ENCODE peak calls at places on chromosomes 4 and X, in seven cellular contexts. One of them, this sample, is unnamed.

GRCh38 chrX:149060921-149061320 is 444.2 kb downstream of the IDS start:
- DNase-seq in immature natural killer cell: no peak
- DNase-seq in astrocyte of the spinal cord: peak
- DNase-seq in neural crest cell: no peak
- DNase-seq in RCC 7860: no peak
- DNase-seq in stimulated activated CD4-positive, alpha-beta T cell treated with anti-CD3 and anti-CD28 coated beads, Interleukin-15, amount 100 ng/mL, for 24 hours: no peak
- DNase-seq in upper lobe of right lung: no peak
- DNase-seq in this sample: no peak

GRCh38 chr4:118033148-118034060 is 882 bp upstream of the NDST3 start:
- DNase-seq in astrocyte of the spinal cord: peak
- DNase-seq in RCC 7860: no peak
- DNase-seq in immature natural killer cell: no peak
- DNase-seq in stimulated activated CD4-positive, alpha-beta T cell treated with anti-CD3 and anti-CD28 coated beads, Interleukin-15, amount 100 ng/mL, for 24 hours: peak
- DNase-seq in upper lobe of right lung: peak
- DNase-seq in neural crest cell: peak
- DNase-seq in this sample: peak

GRCh38 chr4:67697860-67698655 is 2.9 kb downstream of the UBA6 start:
- DNase-seq in immature natural killer cell: no peak
- DNase-seq in RCC 7860: no peak
- DNase-seq in astrocyte of the spinal cord: no peak
- DNase-seq in upper lobe of right lung: no peak
- DNase-seq in stimulated activated CD4-positive, alpha-beta T cell treated with anti-CD3 and anti-CD28 coated beads, Interleukin-15, amount 100 ng/mL, for 24 hours: no peak
- DNase-seq in neural crest cell: no peak
- DNase-seq in this sample: no peak

GRCh38 chrX:154096140-154097002 is 1.1 kb downstream of the MECP2 start:
- DNase-seq in astrocyte of the spinal cord: peak
- DNase-seq in neural crest cell: no peak
- DNase-seq in immature natural killer cell: peak
- DNase-seq in upper lobe of right lung: peak
- DNase-seq in RCC 7860: no peak
- DNase-seq in stimulated activated CD4-positive, alpha-beta T cell treated with anti-CD3 and anti-CD28 coated beads, Interleukin-15, amount 100 ng/mL, for 24 hours: peak
- DNase-seq in this sample: no peak

GRCh38 chrX:48649109-48649508 is 34.5 kb upstream of the WAS start:
- DNase-seq in neural crest cell: no peak
- DNase-seq in RCC 7860: no peak
- DNase-seq in upper lobe of right lung: no peak
- DNase-seq in astrocyte of the spinal cord: no peak
- DNase-seq in immature natural killer cell: no peak
- DNase-seq in stimulated activated CD4-positive, alpha-beta T cell treated with anti-CD3 and anti-CD28 coated beads, Interleukin-15, amount 100 ng/mL, for 24 hours: no peak
- DNase-seq in this sample: no peak

GRCh38 chr4:3250438-3250955 is 1.5 kb downstream of the MSANTD1 start:
- DNase-seq in RCC 7860: no peak
- DNase-seq in upper lobe of right lung: peak
- DNase-seq in neural crest cell: no peak
- DNase-seq in stimulated activated CD4-positive, alpha-beta T cell treated with anti-CD3 and anti-CD28 coated beads, Interleukin-15, amount 100 ng/mL, for 24 hours: no peak
- DNase-seq in immature natural killer cell: no peak
- DNase-seq in astrocyte of the spinal cord: no peak
- DNase-seq in this sample: no peak

GRCh38 chr4:40570348-40571077 is 59.2 kb downstream of the RBM47 start:
- DNase-seq in upper lobe of right lung: no peak
- DNase-seq in immature natural killer cell: no peak
- DNase-seq in RCC 7860: no peak
- DNase-seq in stimulated activated CD4-positive, alpha-beta T cell treated with anti-CD3 and anti-CD28 coated beads, Interleukin-15, amount 100 ng/mL, for 24 hours: no peak
- DNase-seq in astrocyte of the spinal cord: peak
- DNase-seq in neural crest cell: no peak
- DNase-seq in this sample: no peak

GRCh38 chr4:73452953-73453700 is 17.1 kb downstream of the AFP start:
- DNase-seq in neural crest cell: no peak
- DNase-seq in immature natural killer cell: no peak
- DNase-seq in RCC 7860: no peak
- DNase-seq in upper lobe of right lung: no peak
- DNase-seq in astrocyte of the spinal cord: no peak
- DNase-seq in stimulated activated CD4-positive, alpha-beta T cell treated with anti-CD3 and anti-CD28 coated beads, Interleukin-15, amount 100 ng/mL, for 24 hours: no peak
- DNase-seq in this sample: no peak

GRCh38 chrX:153930011-153930910 is 4.2 kb upstream of the ARHGAP4 start:
- DNase-seq in stimulated activated CD4-positive, alpha-beta T cell treated with anti-CD3 and anti-CD28 coated beads, Interleukin-15, amount 100 ng/mL, for 24 hours: no peak
- DNase-seq in astrocyte of the spinal cord: no peak
- DNase-seq in RCC 7860: no peak
- DNase-seq in upper lobe of right lung: no peak
- DNase-seq in immature natural killer cell: no peak
- DNase-seq in neural crest cell: no peak
- DNase-seq in this sample: no peak

GRCh38 chr4:21457086-21457840 is 491.3 kb downstream of the KCNIP4 start:
- DNase-seq in neural crest cell: no peak
- DNase-seq in RCC 7860: no peak
- DNase-seq in stimulated activated CD4-positive, alpha-beta T cell treated with anti-CD3 and anti-CD28 coated beads, Interleukin-15, amount 100 ng/mL, for 24 hours: no peak
- DNase-seq in immature natural killer cell: no peak
- DNase-seq in astrocyte of the spinal cord: no peak
- DNase-seq in upper lobe of right lung: no peak
- DNase-seq in this sample: no peak

GRCh38 chrX:45513042-45513441 is 312.4 kb upstream of the DIPK2B start:
- DNase-seq in stimulated activated CD4-positive, alpha-beta T cell treated with anti-CD3 and anti-CD28 coated beads, Interleukin-15, amount 100 ng/mL, for 24 hours: no peak
- DNase-seq in immature natural killer cell: no peak
- DNase-seq in neural crest cell: no peak
- DNase-seq in RCC 7860: no peak
- DNase-seq in upper lobe of right lung: no peak
- DNase-seq in astrocyte of the spinal cord: no peak
- DNase-seq in this sample: no peak

GRCh38 chr4:187073820-187074219 is 350.2 kb upstream of the FAT1 start:
- DNase-seq in upper lobe of right lung: no peak
- DNase-seq in RCC 7860: no peak
- DNase-seq in astrocyte of the spinal cord: no peak
- DNase-seq in neural crest cell: no peak
- DNase-seq in immature natural killer cell: no peak
- DNase-seq in stimulated activated CD4-positive, alpha-beta T cell treated with anti-CD3 and anti-CD28 coated beads, Interleukin-15, amount 100 ng/mL, for 24 hours: no peak
- DNase-seq in this sample: no peak

GRCh38 chr4:160580581-160580980 is 1477.7 kb downstream of the RAPGEF2 start:
- DNase-seq in upper lobe of right lung: no peak
- DNase-seq in stimulated activated CD4-positive, alpha-beta T cell treated with anti-CD3 and anti-CD28 coated beads, Interleukin-15, amount 100 ng/mL, for 24 hours: no peak
- DNase-seq in RCC 7860: no peak
- DNase-seq in astrocyte of the spinal cord: no peak
- DNase-seq in immature natural killer cell: no peak
- DNase-seq in neural crest cell: no peak
- DNase-seq in this sample: no peak

This sample was measured in kidney epithelial cell.